ENCODE peak calls at places on chromosomes 7 and 10, in ten cellular contexts. F, U, E, W, P, M, K, Q, A and N are unnamed samples.
A peak's percentile ranks its signal among the peaks of the same experiment; 100 is the strongest.

GRCh38 chr7:156616269-156617202 is 24.0 kb upstream of the RNF32 start:
- DNase-seq in F (peak; percentile 6), U (no peak), E (no peak), W (peak; percentile 27), P (no peak), M (no peak), K (no peak), Q (no peak), A (no peak), N (no peak)

GRCh38 chr10:19310121-19310520 is 261.5 kb downstream of the MALRD1 start:
- DNase-seq in F (no peak), U (no peak), E (no peak), W (no peak), P (no peak), M (no peak), K (no peak), Q (no peak), A (no peak), N (no peak)

GRCh38 chr10:44036425-44036824 is 348.5 kb downstream of the CXCL12 start:
- DNase-seq in F (no peak), U (no peak), E (no peak), W (no peak), P (no peak), M (no peak), K (no peak), Q (no peak), A (no peak), N (no peak)

GRCh38 chr10:46216003-46216634 is 70.7 kb upstream of the ANTXRL start:
- DNase-seq in F (no peak), U (no peak), E (no peak), W (no peak), P (no peak), M (no peak), K (no peak), Q (peak; percentile 8), A (peak; percentile 55), N (no peak)

GRCh38 chr10:1368772-1369171 is 312.6 kb downstream of the WDR37 start:
- DNase-seq in F (no peak), U (no peak), E (no peak), W (peak; percentile 49), P (no peak), M (no peak), K (no peak), Q (peak; percentile 69), A (no peak), N (peak; percentile 57)

GRCh38 chr7:12722136-12722535 is 34.7 kb downstream of the ARL4A start:
- DNase-seq in F (no peak), U (no peak), E (no peak), W (no peak), P (no peak), M (no peak), K (no peak), Q (no peak), A (no peak), N (no peak)

GRCh38 chr7:55212176-55212575 is 153.0 kb upstream of the LANCL2 start:
- DNase-seq in F (no peak), U (no peak), E (no peak), W (no peak), P (no peak), M (no peak), K (no peak), Q (no peak), A (no peak), N (no peak)

GRCh38 chr7:151252961-151253691 is 4.6 kb upstream of the SMARCD3 start:
- DNase-seq in F (no peak), U (no peak), E (no peak), W (no peak), P (peak; percentile 58), M (no peak), K (no peak), Q (no peak), A (no peak), N (no peak)

GRCh38 chr7:110148054-110148453 is 942.9 kb upstream of the LRRN3 start:
- DNase-seq in F (no peak), U (no peak), E (no peak), W (no peak), P (no peak), M (no peak), K (no peak), Q (no peak), A (peak; percentile 48), N (no peak)

GRCh38 chr7:92504563-92504962 is 23.8 kb downstream of the PEX1 start:
- DNase-seq in F (no peak), U (no peak), E (no peak), W (no peak), P (no peak), M (no peak), K (no peak), Q (no peak), A (no peak), N (no peak)

GRCh38 chr7:5064391-5065106 is 18.9 kb downstream of the RBAK start:
- DNase-seq in F (peak; percentile 7), U (peak; percentile 32), E (no peak), W (no peak), P (no peak), M (no peak), K (no peak), Q (no peak), A (no peak), N (no peak)

GRCh38 chr10:121627810-121628209 is 29.6 kb upstream of the FGFR2 start:
- DNase-seq in F (no peak), U (no peak), E (no peak), W (no peak), P (peak; percentile 32), M (no peak), K (no peak), Q (no peak), A (peak; percentile 20), N (no peak)

GRCh38 chr7:110973566-110973965 is 117.4 kb upstream of the LRRN3 start:
- DNase-seq in F (no peak), U (no peak), E (no peak), W (no peak), P (no peak), M (no peak), K (no peak), Q (no peak), A (no peak), N (no peak)

GRCh38 chr10:19941206-19941880 is 125.1 kb downstream of the PLXDC2 start:
- DNase-seq in F (no peak), U (no peak), E (no peak), W (no peak), P (no peak), M (no peak), K (no peak), Q (no peak), A (no peak), N (no peak)

DNA sequence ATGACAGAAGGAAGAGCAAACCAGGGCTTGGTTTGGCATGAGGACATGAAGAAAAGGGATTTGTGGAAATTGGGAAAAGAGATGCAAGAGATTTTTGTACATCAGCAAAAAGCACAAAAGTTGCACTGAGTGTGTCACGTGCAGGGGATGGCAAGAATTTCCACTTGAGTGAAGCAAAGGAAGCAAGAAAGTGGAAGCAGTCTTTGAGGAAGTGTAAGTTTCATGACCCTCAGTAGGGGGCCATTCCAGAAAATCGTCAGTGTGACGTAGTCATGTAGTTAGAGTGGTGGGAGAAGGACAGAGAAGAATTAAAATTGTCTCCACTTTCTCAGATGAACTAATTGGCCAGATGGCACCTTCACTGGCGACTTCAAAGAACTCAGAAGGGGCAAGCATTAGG is 123.3 kb upstream of the FZD1 start:
- DNase-seq in F (no peak), U (no peak), E (no peak), W (no peak), P (no peak), M (no peak), K (no peak), Q (no peak), A (no peak), N (no peak)
- TF ChIP-seq CTCF in F (no peak), U (no peak), E (no peak), W (no peak), P (no peak), M (no peak), K (no peak), Q (no peak), A (no peak), N (no peak)

GRCh38 chr10:123557366-123558108 is 108.6 kb upstream of the GPR26 start:
- DNase-seq in F (no peak), U (no peak), E (no peak), W (no peak), P (peak; percentile 48), M (no peak), K (no peak), Q (no peak), A (no peak), N (no peak)
- TF ChIP-seq CTCF in F (no peak), U (no peak), E (no peak), W (no peak), P (no peak), M (no peak), K (no peak), Q (no peak), A (no peak), N (no peak)

GRCh38 chr10:11532329-11532728 is 79.1 kb downstream of the USP6NL start:
- DNase-seq in F (no peak), U (peak; percentile 38), E (no peak), W (no peak), P (no peak), M (no peak), K (no peak), Q (no peak), A (no peak), N (no peak)

GRCh38 chr10:11530806-11531205 is 80.6 kb downstream of the USP6NL start:
- DNase-seq in F (no peak), U (no peak), E (no peak), W (no peak), P (no peak), M (no peak), K (no peak), Q (no peak), A (no peak), N (no peak)

GRCh38 chr10:11535376-11535959 is 76.0 kb downstream of the USP6NL start:
- DNase-seq in F (no peak), U (no peak), E (no peak), W (no peak), P (no peak), M (no peak), K (no peak), Q (no peak), A (no peak), N (no peak)

GRCh38 chr10:11536256-11536655 is 75.2 kb downstream of the USP6NL start:
- DNase-seq in F (no peak), U (no peak), E (no peak), W (no peak), P (no peak), M (no peak), K (no peak), Q (no peak), A (no peak), N (no peak)

DNA sequence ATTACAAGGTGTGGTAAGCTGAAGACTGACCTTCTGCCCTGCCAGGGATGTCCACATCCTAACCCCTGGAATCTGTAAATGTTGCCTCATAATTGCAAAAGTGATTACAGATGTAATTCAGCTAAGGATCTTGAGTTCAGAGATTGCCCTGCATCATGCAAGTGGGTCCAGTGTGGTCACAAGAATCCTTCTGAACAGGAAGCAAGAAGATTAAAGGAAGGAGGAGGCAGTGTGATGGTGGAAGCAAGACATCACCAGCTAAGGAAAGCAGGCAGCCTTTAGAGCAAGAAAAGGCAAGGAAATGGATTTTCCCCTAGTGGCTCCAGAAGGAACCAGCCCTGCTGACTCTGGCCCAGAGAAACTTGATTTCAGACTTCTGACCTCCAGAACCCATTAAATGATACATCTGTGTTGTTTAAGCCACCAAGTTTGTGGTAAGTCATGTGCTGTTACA is 78.1 kb downstream of the USP6NL start:
- DNase-seq in F (no peak), U (peak; percentile 74), E (no peak), W (no peak), P (no peak), M (no peak), K (no peak), Q (peak; percentile 14), A (no peak), N (no peak)
- TF ChIP-seq CTCF in F (peak; percentile 9), U (peak; percentile 55), E (peak; percentile 10), W (peak; percentile 52), P (no peak), M (peak; percentile 36), K (no peak), Q (peak; percentile 17), A (no peak), N (peak; percentile 27)

GRCh38 chr7:48035301-48035966 is at the start of gene C7orf57:
- DNase-seq in F (peak; percentile 85), U (peak; percentile 70), E (peak; percentile 92), W (peak; percentile 81), P (peak; percentile 90), M (peak; percentile 46), K (no peak), Q (no peak), A (peak; percentile 95), N (peak; percentile 97)
- TF ChIP-seq CTCF in F (no peak), U (no peak), E (peak; percentile 13), W (no peak), P (no peak), M (peak; percentile 73), K (no peak), Q (no peak), A (peak; percentile 42), N (peak; percentile 38)